ENCODE peak calls at places on chromosomes 11 and 22, in seven cellular contexts. One of them, this sample, is unnamed.

GRCh38 chr11:133808393-133809140 is 36.7 kb downstream of the SPATA19 start:
- DNase-seq in RWPE1: no peak
- DNase-seq in A549: no peak
- DNase-seq in thoracic aorta: no peak
- DNase-seq in CD4-positive, alpha-beta memory T cell: no peak
- DNase-seq in left ventricle myocardium inferior: no peak
- DNase-seq in right cardiac atrium: no peak
- DNase-seq in this sample: no peak

GRCh38 chr11:121521145-121522042 is 68.6 kb upstream of the SORL1-AS1 start:
- DNase-seq in RWPE1: peak
- DNase-seq in A549: no peak
- DNase-seq in thoracic aorta: no peak
- DNase-seq in CD4-positive, alpha-beta memory T cell: no peak
- DNase-seq in left ventricle myocardium inferior: no peak
- DNase-seq in right cardiac atrium: no peak
- DNase-seq in this sample: peak

GRCh38 chr22:25969286-25969685 is 200.0 kb upstream of the SEZ6L start:
- DNase-seq in RWPE1: no peak
- DNase-seq in A549: no peak
- DNase-seq in thoracic aorta: no peak
- DNase-seq in CD4-positive, alpha-beta memory T cell: no peak
- DNase-seq in left ventricle myocardium inferior: no peak
- DNase-seq in right cardiac atrium: no peak
- DNase-seq in this sample: no peak

GRCh38 chr11:64759131-64759721 is 548 bp downstream of the PYGM start:
- DNase-seq in RWPE1: no peak
- DNase-seq in A549: no peak
- DNase-seq in thoracic aorta: no peak
- DNase-seq in CD4-positive, alpha-beta memory T cell: no peak
- DNase-seq in left ventricle myocardium inferior: no peak
- DNase-seq in right cardiac atrium: peak
- DNase-seq in this sample: no peak

GRCh38 chr11:40376346-40376745 is 1083.1 kb downstream of the LRRC4C start:
- DNase-seq in RWPE1: no peak
- DNase-seq in A549: no peak
- DNase-seq in thoracic aorta: no peak
- DNase-seq in CD4-positive, alpha-beta memory T cell: no peak
- DNase-seq in left ventricle myocardium inferior: no peak
- DNase-seq in right cardiac atrium: no peak
- DNase-seq in this sample: no peak

GRCh38 chr11:79414644-79415317 is 26.0 kb downstream of the TENM4 start:
- DNase-seq in RWPE1: peak
- DNase-seq in A549: no peak
- DNase-seq in thoracic aorta: no peak
- DNase-seq in CD4-positive, alpha-beta memory T cell: no peak
- DNase-seq in left ventricle myocardium inferior: no peak
- DNase-seq in right cardiac atrium: no peak
- DNase-seq in this sample: no peak

GRCh38 chr22:50606126-50606525 is 5.5 kb downstream of the MAPK8IP2 start:
- DNase-seq in RWPE1: no peak
- DNase-seq in A549: no peak
- DNase-seq in thoracic aorta: no peak
- DNase-seq in CD4-positive, alpha-beta memory T cell: no peak
- DNase-seq in left ventricle myocardium inferior: no peak
- DNase-seq in right cardiac atrium: peak
- DNase-seq in this sample: no peak

GRCh38 chr11:64561984-64562722 is 28.9 kb upstream of the SLC22A12 start:
- DNase-seq in RWPE1: no peak
- DNase-seq in A549: no peak
- DNase-seq in thoracic aorta: no peak
- DNase-seq in CD4-positive, alpha-beta memory T cell: no peak
- DNase-seq in left ventricle myocardium inferior: no peak
- DNase-seq in right cardiac atrium: no peak
- DNase-seq in this sample: no peak

GRCh38 chr11:111063711-111064110 is 181.8 kb upstream of the POU2AF2 start:
- DNase-seq in RWPE1: peak
- DNase-seq in A549: no peak
- DNase-seq in thoracic aorta: no peak
- DNase-seq in CD4-positive, alpha-beta memory T cell: no peak
- DNase-seq in left ventricle myocardium inferior: no peak
- DNase-seq in right cardiac atrium: no peak
- DNase-seq in this sample: no peak

GRCh38 chr11:101458161-101458560 is 125.6 kb downstream of the TRPC6 start:
- DNase-seq in RWPE1: no peak
- DNase-seq in A549: no peak
- DNase-seq in thoracic aorta: no peak
- DNase-seq in CD4-positive, alpha-beta memory T cell: no peak
- DNase-seq in left ventricle myocardium inferior: no peak
- DNase-seq in right cardiac atrium: no peak
- DNase-seq in this sample: no peak

GRCh38 chr11:72755794-72756285 is 3.6 kb upstream of the ARAP1 start:
- DNase-seq in RWPE1: no peak
- DNase-seq in A549: no peak
- DNase-seq in thoracic aorta: no peak
- DNase-seq in CD4-positive, alpha-beta memory T cell: no peak
- DNase-seq in left ventricle myocardium inferior: no peak
- DNase-seq in right cardiac atrium: no peak
- DNase-seq in this sample: no peak

GRCh38 chr22:38481162-38481870 is 13.4 kb downstream of the KDELR3 start:
- DNase-seq in RWPE1: no peak
- DNase-seq in A549: no peak
- DNase-seq in thoracic aorta: no peak
- DNase-seq in CD4-positive, alpha-beta memory T cell: no peak
- DNase-seq in left ventricle myocardium inferior: no peak
- DNase-seq in right cardiac atrium: no peak
- DNase-seq in this sample: no peak

GRCh38 chr11:70525006-70525405 is 126.7 kb downstream of the CTTN start:
- DNase-seq in RWPE1: no peak
- DNase-seq in A549: no peak
- DNase-seq in thoracic aorta: no peak
- DNase-seq in CD4-positive, alpha-beta memory T cell: no peak
- DNase-seq in left ventricle myocardium inferior: peak
- DNase-seq in right cardiac atrium: peak
- DNase-seq in this sample: no peak

GRCh38 chr22:50308986-50309600 is 1.6 kb upstream of the PLXNB2 start:
- DNase-seq in RWPE1: no peak
- DNase-seq in A549: no peak
- DNase-seq in thoracic aorta: no peak
- DNase-seq in CD4-positive, alpha-beta memory T cell: no peak
- DNase-seq in left ventricle myocardium inferior: no peak
- DNase-seq in right cardiac atrium: peak
- DNase-seq in this sample: no peak

GRCh38 chr11:69122642-69123431 is 32.9 kb upstream of the SMIM38 start:
- DNase-seq in RWPE1: peak
- DNase-seq in A549: peak
- DNase-seq in thoracic aorta: peak
- DNase-seq in CD4-positive, alpha-beta memory T cell: peak
- DNase-seq in left ventricle myocardium inferior: peak
- DNase-seq in right cardiac atrium: peak
- DNase-seq in this sample: peak

GRCh38 chr11:44427432-44427831 is 117.5 kb upstream of the ALX4 start:
- DNase-seq in RWPE1: no peak
- DNase-seq in A549: no peak
- DNase-seq in thoracic aorta: no peak
- DNase-seq in CD4-positive, alpha-beta memory T cell: no peak
- DNase-seq in left ventricle myocardium inferior: no peak
- DNase-seq in right cardiac atrium: no peak
- DNase-seq in this sample: no peak

GRCh38 chr11:57224537-57224936 is 12.5 kb downstream of the APLNR start:
- DNase-seq in RWPE1: peak
- DNase-seq in A549: peak
- DNase-seq in thoracic aorta: no peak
- DNase-seq in CD4-positive, alpha-beta memory T cell: no peak
- DNase-seq in left ventricle myocardium inferior: no peak
- DNase-seq in right cardiac atrium: no peak
- DNase-seq in this sample: peak

GRCh38 chr11:45025716-45026492 is 75.2 kb upstream of the TP53I11 start:
- DNase-seq in RWPE1: no peak
- DNase-seq in A549: no peak
- DNase-seq in thoracic aorta: no peak
- DNase-seq in CD4-positive, alpha-beta memory T cell: peak
- DNase-seq in left ventricle myocardium inferior: peak
- DNase-seq in right cardiac atrium: peak
- DNase-seq in this sample: no peak

GRCh38 chr11:121249039-121249663 is 43.4 kb upstream of the SC5D start:
- DNase-seq in RWPE1: peak
- DNase-seq in A549: peak
- DNase-seq in thoracic aorta: no peak
- DNase-seq in CD4-positive, alpha-beta memory T cell: peak
- DNase-seq in left ventricle myocardium inferior: no peak
- DNase-seq in right cardiac atrium: no peak
- DNase-seq in this sample: peak

GRCh38 chr11:78227906-78228305 is 39.2 kb downstream of the USP35 start:
- DNase-seq in RWPE1: no peak
- DNase-seq in A549: no peak
- DNase-seq in thoracic aorta: no peak
- DNase-seq in CD4-positive, alpha-beta memory T cell: no peak
- DNase-seq in left ventricle myocardium inferior: no peak
- DNase-seq in right cardiac atrium: no peak
- DNase-seq in this sample: no peak

GRCh38 chr22:44519895-44520294 is 21.9 kb upstream of the RTL6 start:
- DNase-seq in RWPE1: no peak
- DNase-seq in A549: no peak
- DNase-seq in thoracic aorta: no peak
- DNase-seq in CD4-positive, alpha-beta memory T cell: no peak
- DNase-seq in left ventricle myocardium inferior: peak
- DNase-seq in right cardiac atrium: no peak
- DNase-seq in this sample: no peak

GRCh38 chr22:23716811-23717801 is 26.3 kb downstream of the RGL4 start:
- DNase-seq in RWPE1: peak
- DNase-seq in A549: peak
- DNase-seq in thoracic aorta: peak
- DNase-seq in CD4-positive, alpha-beta memory T cell: peak
- DNase-seq in left ventricle myocardium inferior: peak
- DNase-seq in right cardiac atrium: peak
- DNase-seq in this sample: peak

GRCh38 chr11:63240098-63240497 is 3.3 kb downstream of the SLC22A25 start:
- DNase-seq in RWPE1: no peak
- DNase-seq in A549: no peak
- DNase-seq in thoracic aorta: no peak
- DNase-seq in CD4-positive, alpha-beta memory T cell: no peak
- DNase-seq in left ventricle myocardium inferior: no peak
- DNase-seq in right cardiac atrium: no peak
- DNase-seq in this sample: no peak

GRCh38 chr22:34243023-34243422 is 322.7 kb upstream of the LARGE1 start:
- DNase-seq in RWPE1: no peak
- DNase-seq in A549: no peak
- DNase-seq in thoracic aorta: no peak
- DNase-seq in CD4-positive, alpha-beta memory T cell: no peak
- DNase-seq in left ventricle myocardium inferior: peak
- DNase-seq in right cardiac atrium: no peak
- DNase-seq in this sample: no peak

DNA sequence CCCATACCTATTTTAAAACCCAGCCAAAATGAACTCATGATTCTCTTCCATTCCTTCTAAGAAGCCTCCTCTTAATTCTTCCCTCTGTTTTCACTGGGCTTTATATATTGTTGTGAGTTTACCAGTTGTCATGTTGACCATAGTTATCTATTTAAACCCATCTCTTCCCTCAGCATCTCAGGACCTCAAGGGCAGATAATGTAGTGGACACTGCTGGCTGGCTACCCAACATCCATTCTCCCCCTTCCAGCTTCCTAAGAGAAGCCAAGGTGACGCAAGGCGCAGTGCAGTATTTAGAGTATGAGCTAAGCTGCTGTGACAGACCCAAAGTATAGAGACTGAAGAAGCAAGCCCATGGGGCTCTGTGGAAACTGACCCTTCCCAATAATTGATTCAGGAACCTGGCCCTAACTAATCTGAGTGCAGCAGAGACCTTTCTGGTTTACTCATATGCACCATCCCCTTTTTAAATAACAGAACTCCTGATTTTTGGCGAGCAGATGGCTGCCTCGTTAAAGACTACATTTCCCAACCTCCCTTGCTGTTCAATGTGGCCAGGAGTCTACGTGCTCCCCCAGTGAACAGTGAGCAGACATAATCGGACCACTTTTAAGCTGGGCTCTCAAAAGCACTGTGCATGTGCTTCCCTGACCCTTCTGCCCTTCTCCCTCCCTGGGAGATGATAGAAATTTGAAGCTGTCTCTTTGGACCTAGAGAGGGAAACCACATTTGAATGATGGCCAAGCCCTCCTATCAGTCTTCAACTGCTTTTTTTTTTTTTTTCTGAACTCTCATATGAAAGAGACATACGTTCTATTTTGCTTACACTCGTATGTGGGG is 28.1 kb upstream of the CREB3L1 start:
- DNase-seq in RWPE1: no peak
- DNase-seq in A549: no peak
- DNase-seq in thoracic aorta: no peak
- DNase-seq in CD4-positive, alpha-beta memory T cell: no peak
- DNase-seq in left ventricle myocardium inferior: no peak
- DNase-seq in right cardiac atrium: no peak
- DNase-seq in this sample: no peak
- H3K27ac ChIP-seq in RWPE1: peak
- H3K27ac ChIP-seq in A549: peak
- H3K27ac ChIP-seq in thoracic aorta: peak
- H3K27ac ChIP-seq in CD4-positive, alpha-beta memory T cell: no peak
- H3K27ac ChIP-seq in left ventricle myocardium inferior: no peak
- H3K27ac ChIP-seq in right cardiac atrium: no peak
- H3K27ac ChIP-seq in this sample: peak

GRCh38 chr22:46086577-46087335 is 63.6 kb upstream of the PPARA start:
- DNase-seq in RWPE1: no peak
- DNase-seq in A549: no peak
- DNase-seq in thoracic aorta: no peak
- DNase-seq in CD4-positive, alpha-beta memory T cell: no peak
- DNase-seq in left ventricle myocardium inferior: peak
- DNase-seq in right cardiac atrium: peak
- DNase-seq in this sample: no peak
- H3K27ac ChIP-seq in RWPE1: peak
- H3K27ac ChIP-seq in A549: peak
- H3K27ac ChIP-seq in thoracic aorta: peak
- H3K27ac ChIP-seq in CD4-positive, alpha-beta memory T cell: no peak
- H3K27ac ChIP-seq in left ventricle myocardium inferior: peak
- H3K27ac ChIP-seq in right cardiac atrium: peak
- H3K27ac ChIP-seq in this sample: peak

DNA sequence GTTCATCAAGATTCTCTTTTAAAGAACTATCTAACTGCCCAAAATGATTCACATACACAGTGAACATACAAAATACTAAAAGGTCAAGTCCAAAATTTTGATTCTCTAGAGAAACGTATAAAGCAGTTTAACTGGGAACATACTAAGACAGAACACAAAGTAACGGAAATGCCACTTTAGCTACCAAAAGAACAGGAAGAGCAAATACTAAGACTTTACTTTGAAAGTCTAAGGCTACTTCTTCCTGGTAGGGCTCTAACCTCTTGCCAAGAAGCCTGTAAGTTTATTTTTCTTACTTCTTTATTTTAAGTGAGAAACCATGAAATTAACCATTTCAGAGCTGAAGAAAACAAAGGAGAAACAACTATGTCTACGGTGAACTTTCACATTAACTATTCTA is 6.2 kb downstream of the PICALM start:
- DNase-seq in RWPE1: no peak
- DNase-seq in A549: no peak
- DNase-seq in thoracic aorta: no peak
- DNase-seq in CD4-positive, alpha-beta memory T cell: no peak
- DNase-seq in left ventricle myocardium inferior: no peak
- DNase-seq in right cardiac atrium: no peak
- DNase-seq in this sample: no peak
- H3K27ac ChIP-seq in RWPE1: no peak
- H3K27ac ChIP-seq in A549: no peak
- H3K27ac ChIP-seq in thoracic aorta: peak
- H3K27ac ChIP-seq in CD4-positive, alpha-beta memory T cell: peak
- H3K27ac ChIP-seq in left ventricle myocardium inferior: peak
- H3K27ac ChIP-seq in right cardiac atrium: no peak
- H3K27ac ChIP-seq in this sample: no peak

GRCh38 chr11:118341749-118342489 is 586 bp downstream of the CD3D start:
- DNase-seq in RWPE1: no peak
- DNase-seq in A549: no peak
- DNase-seq in thoracic aorta: no peak
- DNase-seq in CD4-positive, alpha-beta memory T cell: peak
- DNase-seq in left ventricle myocardium inferior: no peak
- DNase-seq in right cardiac atrium: no peak
- DNase-seq in this sample: no peak
- H3K27ac ChIP-seq in RWPE1: no peak
- H3K27ac ChIP-seq in A549: no peak
- H3K27ac ChIP-seq in thoracic aorta: no peak
- H3K27ac ChIP-seq in CD4-positive, alpha-beta memory T cell: peak
- H3K27ac ChIP-seq in left ventricle myocardium inferior: no peak
- H3K27ac ChIP-seq in right cardiac atrium: no peak
- H3K27ac ChIP-seq in this sample: no peak

This sample was measured in epithelial cell of prostate.